ENCODE peak calls at places on chromosomes 7 and 10, in five cellular contexts. A is mucosa of descending colon, H is fibroblast of the aortic adventitia, W is heart right ventricle, R is heart left ventricle. J is an unnamed sample.

GRCh38 chr10:9331583-9332008 is 1277.1 kb downstream of the GATA3 start:
- DNase-seq in H (peak), A (no peak), W (no peak), R (no peak), J (peak)

GRCh38 chr7:125780153-125780552 is 850.5 kb upstream of the POT1 start:
- DNase-seq in W (no peak), H (no peak), A (no peak), R (no peak), J (no peak)

GRCh38 chr7:125338110-125338509 is 408.5 kb upstream of the POT1 start:
- DNase-seq in A (no peak), R (no peak), H (no peak), W (no peak), J (no peak)

GRCh38 chr10:97154789-97155188 is 31.0 kb downstream of the SLIT1 start:
- DNase-seq in W (no peak), A (no peak), H (no peak), R (no peak), J (no peak)

GRCh38 chr7:123472751-123473150 is 61.6 kb downstream of the IQUB start:
- DNase-seq in R (no peak), W (no peak), H (no peak), A (no peak), J (no peak)

GRCh38 chr10:100763043-100763747 is 17.8 kb downstream of the PAX2 start:
- DNase-seq in W (no peak), H (no peak), A (no peak), R (no peak), J (no peak)

GRCh38 chr7:151283302-151283701 is 34.8 kb upstream of the SMARCD3 start:
- DNase-seq in H (no peak), W (no peak), A (no peak), R (no peak), J (no peak)

GRCh38 chr10:6013413-6014192 is 36.3 kb upstream of the IL15RA start:
- DNase-seq in W (no peak), R (no peak), A (no peak), H (no peak), J (no peak)

GRCh38 chr10:15167411-15168295 is 840 bp downstream of the NMT2 start:
- DNase-seq in R (peak), W (peak), H (peak), A (peak), J (peak)

GRCh38 chr10:6657669-6658068 is 77.6 kb upstream of the PRKCQ start:
- DNase-seq in R (no peak), W (no peak), A (no peak), H (no peak), J (no peak)

GRCh38 chr10:47303105-47303504 is 3.1 kb downstream of the GDF10 start:
- DNase-seq in R (no peak), W (no peak), H (no peak), A (no peak), J (no peak)

GRCh38 chr10:31593124-31593523 is 274.1 kb downstream of the ZEB1 start:
- DNase-seq in H (no peak), W (no peak), A (no peak), R (no peak), J (peak)

GRCh38 chr10:29545122-29545521 is 89.6 kb downstream of the SVIL start:
- DNase-seq in W (no peak), H (no peak), R (no peak), A (no peak), J (no peak)

GRCh38 chr10:91909178-91909677 is at the start of gene FGFBP3:
- DNase-seq in A (no peak), R (no peak), H (peak), W (peak), J (peak)

GRCh38 chr7:139944248-139944647 is 115.2 kb downstream of the TBXAS1 start:
- DNase-seq in R (no peak), H (no peak), W (no peak), A (no peak), J (no peak)

GRCh38 chr7:876972-877311 is 588 bp downstream of the GET4 start:
- DNase-seq in W (peak), H (no peak), R (no peak), A (peak), J (no peak)

GRCh38 chr10:79241629-79241989 is 105.7 kb upstream of the PPIF start:
- DNase-seq in A (no peak), W (no peak), H (no peak), R (no peak), J (no peak)

GRCh38 chr10:101777857-101778145 is 1.9 kb upstream of the FGF8 start:
- DNase-seq in W (no peak), R (no peak), H (no peak), A (no peak), J (no peak)

GRCh38 chr7:80960228-80960627 is 41.4 kb upstream of the SEMA3C start:
- DNase-seq in R (no peak), W (no peak), A (no peak), H (peak), J (peak)

GRCh38 chr10:126538439-126539140 is 131.9 kb downstream of the C10orf90 start:
- DNase-seq in A (no peak), R (no peak), W (no peak), H (no peak), J (no peak)

GRCh38 chr7:124785994-124786393 is 20.4 kb upstream of the GPR37 start:
- DNase-seq in A (no peak), W (no peak), H (no peak), R (no peak), J (peak)

GRCh38 chr7:134779741-134780065 is 269 bp downstream of the CALD1 start:
- DNase-seq in R (no peak), W (no peak), H (no peak), A (no peak), J (no peak)
- H3K4me3 ChIP-seq in R (peak), W (peak), H (peak), A (no peak), J (peak)

DNA sequence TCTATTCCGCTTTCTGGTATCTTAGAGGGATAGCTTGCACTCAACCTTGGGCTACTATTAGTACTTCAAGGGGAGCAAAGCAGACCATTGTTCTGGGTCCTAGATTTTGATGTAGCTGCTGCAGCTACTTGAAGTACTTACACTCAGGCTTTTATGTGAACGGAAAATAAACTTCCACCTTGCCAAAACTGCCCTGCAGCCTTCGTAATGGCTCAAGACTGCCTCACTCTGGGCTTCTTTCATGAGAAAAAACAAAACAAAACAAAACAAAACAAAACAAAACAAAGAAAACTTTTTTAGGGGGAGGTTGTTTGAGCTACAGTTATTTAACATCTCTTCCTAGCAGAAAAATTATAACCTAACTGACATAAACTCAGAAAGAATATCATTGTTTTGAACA is 19.4 kb upstream of the EPHB6 start:
- DNase-seq in W (no peak), R (no peak), H (no peak), A (no peak), J (no peak)
- TF ChIP-seq CTCF in W (no peak), R (no peak), H (no peak), A (no peak), J (no peak)

GRCh38 chr7:130366561-130366960 is 13.7 kb upstream of the CPA1 start:
- DNase-seq in A (no peak), R (no peak), H (no peak), W (no peak), J (no peak)
- H3K4me3 ChIP-seq in A (no peak), R (no peak), H (no peak), W (no peak), J (no peak)

GRCh38 chr7:134108803-134109202 is 18.3 kb upstream of the LRGUK start:
- DNase-seq in R (no peak), W (no peak), A (no peak), H (no peak), J (no peak)
- TF ChIP-seq CTCF in R (no peak), W (no peak), A (no peak), H (no peak), J (no peak)

GRCh38 chr10:17428616-17429097 is 25.7 kb downstream of the ST8SIA6 start:
- DNase-seq in W (no peak), A (peak), H (no peak), R (no peak), J (no peak)
- H3K4me3 ChIP-seq in W (no peak), A (no peak), H (no peak), R (no peak), J (no peak)

DNA sequence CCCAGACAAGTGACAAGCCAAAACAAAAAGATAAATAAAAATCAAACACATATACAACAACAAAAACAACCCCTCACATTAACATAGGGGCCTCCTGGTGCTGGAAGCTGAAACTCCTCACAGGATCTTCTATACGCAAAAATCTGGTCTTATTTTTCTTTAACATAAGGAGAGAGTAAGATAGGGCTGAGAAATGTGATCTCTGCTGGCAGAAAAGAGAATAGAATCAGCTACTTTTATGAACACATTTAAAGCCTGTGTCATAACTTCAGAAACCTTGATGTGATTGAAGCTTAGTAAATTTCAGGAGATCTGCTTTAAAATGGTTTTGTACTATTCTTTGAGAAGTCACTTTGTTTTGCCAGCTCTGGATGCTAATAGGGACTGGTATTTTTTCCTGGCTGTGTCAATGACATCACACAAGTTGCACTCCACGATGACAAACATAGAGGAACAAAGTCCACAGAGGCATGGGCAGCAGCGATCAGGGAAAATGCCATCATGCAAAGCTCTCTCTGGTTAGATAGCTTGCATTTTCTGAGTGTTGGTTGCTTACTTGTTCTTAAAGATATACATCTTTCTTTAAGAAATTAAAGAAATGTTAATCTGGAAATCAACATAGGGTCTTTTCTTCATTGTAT is 176.6 kb upstream of the SP4 start:
- DNase-seq in A (no peak), R (no peak), H (no peak), W (no peak), J (no peak)
- TF ChIP-seq CTCF in A (no peak), R (no peak), H (no peak), W (no peak), J (no peak)

GRCh38 chr7:21869785-21870402 is 75.8 kb downstream of the CDCA7L start:
- DNase-seq in A (no peak), W (no peak), R (no peak), H (peak), J (no peak)

GRCh38 chr7:21867816-21868646 is 77.7 kb downstream of the CDCA7L start:
- DNase-seq in A (no peak), R (no peak), W (no peak), H (no peak), J (no peak)

GRCh38 chr7:21868647-21868896 is 77.1 kb downstream of the CDCA7L start:
- DNase-seq in A (no peak), R (no peak), H (no peak), W (no peak), J (no peak)
- H3K4me3 ChIP-seq in A (no peak), R (no peak), H (no peak), W (no peak), J (no peak)

GRCh38 chr10:99548041-99548530 is 15.3 kb downstream of the NKX2-3 start:
- DNase-seq in A (no peak), H (peak), R (no peak), W (no peak), J (peak)
- TF ChIP-seq CTCF in A (peak), H (peak), R (no peak), W (no peak), J (peak)

GRCh38 chr10:116998172-116998571 is 6.8 kb downstream of the SHTN1 start:
- DNase-seq in R (no peak), H (no peak), A (no peak), W (no peak), J (no peak)
- H3K4me3 ChIP-seq in R (no peak), H (no peak), A (no peak), W (no peak), J (no peak)